ENCODE peak calls at places on chromosomes 13 and 19, in six cellular contexts. X, Z, N, S, Y and L are unnamed samples.

GRCh38 chr19:30681162-30681996 is 309.2 kb downstream of the ZNF536 start:
- DNase-seq in X (no peak), Z (no peak), N (no peak), S (no peak), Y (no peak), L (no peak)

GRCh38 chr13:36089130-36089529 is 42.1 kb downstream of the DCLK1 start:
- DNase-seq in X (no peak), Z (no peak), N (no peak), S (no peak), Y (no peak), L (no peak)

GRCh38 chr13:21361123-21361522 is 98.0 kb downstream of the ZDHHC20 start:
- DNase-seq in X (no peak), Z (no peak), N (no peak), S (no peak), Y (no peak), L (no peak)

GRCh38 chr19:10105241-10106099 is 692 bp upstream of the PPAN start:
- DNase-seq in X (no peak), Z (no peak), N (peak; percentile 63), S (no peak), Y (no peak), L (no peak)

GRCh38 chr19:20912973-20913372 is 10.1 kb upstream of the ZNF85 start:
- DNase-seq in X (no peak), Z (no peak), N (no peak), S (no peak), Y (no peak), L (no peak)

GRCh38 chr19:11745871-11746270 is 7.1 kb upstream of the ZNF823 start:
- DNase-seq in X (no peak), Z (no peak), N (no peak), S (no peak), Y (no peak), L (no peak)

GRCh38 chr13:75550159-75550567 is 572 bp downstream of the UCHL3 start:
- DNase-seq in X (peak; percentile 87), Z (peak; percentile 23), N (no peak), S (peak; percentile 10), Y (peak; percentile 31), L (peak; percentile 66)

GRCh38 chr13:81987159-81987558 is 1646.2 kb upstream of the SPRY2 start:
- DNase-seq in X (no peak), Z (peak; percentile 49), N (no peak), S (peak; percentile 29), Y (no peak), L (peak; percentile 10)

GRCh38 chr19:5434970-5435641 is 20.1 kb upstream of the ZNRF4 start:
- DNase-seq in X (peak; percentile 94), Z (no peak), N (no peak), S (no peak), Y (no peak), L (no peak)

GRCh38 chr19:43983544-43983911 is 460 bp upstream of the ZNF155 start:
- DNase-seq in X (no peak), Z (no peak), N (no peak), S (no peak), Y (no peak), L (no peak)

GRCh38 chr13:48631441-48631840 is 22.3 kb upstream of the CYSLTR2 start:
- DNase-seq in X (no peak), Z (no peak), N (no peak), S (no peak), Y (no peak), L (no peak)

GRCh38 chr13:83882626-83882959 is 319 bp upstream of the SLITRK1 start:
- DNase-seq in X (no peak), Z (no peak), N (no peak), S (no peak), Y (no peak), L (no peak)

GRCh38 chr13:111181977-111182376 is 66.9 kb downstream of the ARHGEF7 start:
- DNase-seq in X (no peak), Z (no peak), N (no peak), S (no peak), Y (no peak), L (no peak)
- H3K4me1 ChIP-seq in X (peaks cover 7% of the 10 kb centered on the region), Z (peaks cover 18% of the 10 kb centered on the region), N (peaks cover 62% of the 10 kb centered on the region), S (no peaks in the 10 kb centered on the region), Y (peaks cover 36% of the 10 kb centered on the region), L (peaks cover 38% of the 10 kb centered on the region)

DNA sequence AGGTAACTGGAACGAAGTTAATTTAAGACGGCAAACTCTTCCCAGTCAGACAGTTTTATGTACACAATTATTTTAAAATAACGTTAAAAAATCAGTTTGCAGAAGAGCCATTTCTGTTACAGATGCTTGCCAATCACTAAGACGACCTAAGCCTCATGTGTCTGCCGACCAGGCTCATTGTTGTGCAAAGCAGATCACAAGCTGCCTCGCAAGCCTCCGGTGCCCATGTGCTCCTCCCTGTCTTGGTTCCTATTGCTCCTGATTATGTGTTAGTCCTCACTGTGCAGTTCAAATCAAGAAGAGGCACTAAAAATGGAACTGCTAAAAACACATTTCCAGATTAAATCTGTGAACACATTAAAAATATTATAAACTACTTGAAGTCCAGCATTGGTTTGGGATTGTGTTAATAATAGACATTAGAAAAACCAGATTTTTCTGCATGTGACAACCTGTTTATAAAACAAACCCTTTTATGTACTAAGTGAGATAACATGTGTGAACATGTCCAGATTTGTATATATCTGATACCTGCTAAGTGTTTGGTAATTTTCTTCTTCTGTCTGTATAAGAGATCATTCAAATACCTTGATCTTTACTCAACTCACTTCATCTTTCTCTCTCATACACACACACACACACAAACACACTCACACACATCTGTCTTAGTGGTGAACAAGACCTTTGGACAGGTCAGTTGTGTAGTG is 81.9 kb upstream of the SLC15A1 start:
- DNase-seq in X (no peak), Z (peak; percentile 61), N (no peak), S (peak; percentile 74), Y (no peak), L (no peak)
- H3K4me1 ChIP-seq in X (peaks cover 2% of the 10 kb centered on the region), Z (peaks cover 12% of the 10 kb centered on the region), N (no peaks in the 10 kb centered on the region), S (peaks cover 15% of the 10 kb centered on the region), Y (no peaks in the 10 kb centered on the region), L (no peaks in the 10 kb centered on the region)

GRCh38 chr19:47228168-47228936 is 2.6 kb downstream of the BBC3 start:
- DNase-seq in X (peak; percentile 17), Z (peak; percentile 67), N (peak; percentile 26), S (peak; percentile 64), Y (peak; percentile 55), L (peak; percentile 40)
- H3K4me1 ChIP-seq in X (peaks cover 29% of the 10 kb centered on the region), Z (peaks cover 39% of the 10 kb centered on the region), N (peaks cover 38% of the 10 kb centered on the region), S (peaks cover 23% of the 10 kb centered on the region), Y (peaks cover 12% of the 10 kb centered on the region), L (peaks cover 28% of the 10 kb centered on the region)

DNA sequence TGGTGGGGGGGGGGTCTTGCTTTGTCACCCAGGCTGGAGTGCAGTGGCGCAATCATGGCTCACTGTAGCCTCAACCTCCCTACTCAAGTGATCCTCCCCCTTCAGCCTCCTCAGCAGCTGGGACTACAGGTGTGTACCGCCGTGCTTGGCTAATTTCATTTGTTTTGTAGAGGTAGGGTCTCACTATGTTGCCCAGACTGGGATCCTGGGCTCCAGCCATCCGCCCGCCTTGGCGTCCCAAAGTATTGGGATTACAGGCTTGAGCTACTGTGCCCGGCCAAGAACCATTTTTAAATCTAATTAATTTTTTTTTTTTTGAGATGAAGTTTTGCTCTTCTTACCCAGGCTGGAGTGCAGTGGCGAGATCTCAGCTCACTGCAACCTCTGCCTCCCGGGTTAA is 18.2 kb upstream of the JUND start:
- DNase-seq in X (no peak), Z (no peak), N (no peak), S (no peak), Y (no peak), L (no peak)
- H3K4me1 ChIP-seq in X (peaks cover 19% of the 10 kb centered on the region), Z (peaks cover 22% of the 10 kb centered on the region), N (peaks cover 20% of the 10 kb centered on the region), S (peaks cover 9% of the 10 kb centered on the region), Y (peaks cover 26% of the 10 kb centered on the region), L (peaks cover 14% of the 10 kb centered on the region)

DNA sequence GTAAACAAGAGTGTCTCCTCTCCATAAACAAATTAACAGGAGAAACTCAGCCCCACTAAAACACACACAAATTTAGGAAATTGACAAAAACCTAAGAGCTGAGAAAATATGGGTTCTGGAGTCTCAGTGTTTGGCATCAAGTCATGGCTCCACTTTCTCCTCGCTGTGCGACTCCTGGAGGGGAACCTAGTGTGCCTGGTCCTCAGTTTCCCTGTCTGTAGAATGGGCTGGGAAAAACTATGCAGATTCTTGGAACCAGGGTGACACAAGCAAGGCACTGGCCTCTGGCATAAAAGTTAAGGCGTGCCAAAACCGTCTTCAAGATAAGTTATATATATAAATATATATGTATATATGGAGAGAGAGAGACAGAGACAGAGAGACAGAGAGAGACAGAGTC is 83.9 kb downstream of the INSR start:
- DNase-seq in X (no peak), Z (no peak), N (no peak), S (no peak), Y (no peak), L (no peak)
- H3K4me1 ChIP-seq in X (peaks cover 3% of the 10 kb centered on the region), Z (peaks cover 35% of the 10 kb centered on the region), N (no peaks in the 10 kb centered on the region), S (no peaks in the 10 kb centered on the region), Y (peaks cover 22% of the 10 kb centered on the region), L (peaks cover 8% of the 10 kb centered on the region)

DNA sequence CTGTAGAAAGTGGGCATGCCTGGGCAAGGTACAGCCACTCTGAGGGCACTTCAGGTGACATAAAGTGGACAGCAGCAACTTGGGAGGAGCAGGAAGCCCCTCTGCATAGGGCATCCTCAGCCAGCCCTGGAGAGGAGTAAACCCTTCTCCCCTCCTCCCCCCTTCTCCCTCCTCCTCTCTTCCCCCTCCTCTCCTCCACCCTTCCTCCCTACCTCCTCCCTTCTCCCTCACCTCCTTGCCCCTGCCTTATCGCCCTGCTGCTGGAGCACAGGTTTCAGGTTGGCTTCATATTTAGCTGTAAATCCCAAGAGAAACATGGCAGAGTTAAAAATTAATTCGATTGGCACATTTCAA is 30.5 kb upstream of the ATP12A start:
- DNase-seq in X (no peak), Z (no peak), N (no peak), S (no peak), Y (no peak), L (no peak)
- H3K4me1 ChIP-seq in X (peaks cover 1% of the 10 kb centered on the region), Z (no peaks in the 10 kb centered on the region), N (no peaks in the 10 kb centered on the region), S (no peaks in the 10 kb centered on the region), Y (no peaks in the 10 kb centered on the region), L (no peaks in the 10 kb centered on the region)

DNA sequence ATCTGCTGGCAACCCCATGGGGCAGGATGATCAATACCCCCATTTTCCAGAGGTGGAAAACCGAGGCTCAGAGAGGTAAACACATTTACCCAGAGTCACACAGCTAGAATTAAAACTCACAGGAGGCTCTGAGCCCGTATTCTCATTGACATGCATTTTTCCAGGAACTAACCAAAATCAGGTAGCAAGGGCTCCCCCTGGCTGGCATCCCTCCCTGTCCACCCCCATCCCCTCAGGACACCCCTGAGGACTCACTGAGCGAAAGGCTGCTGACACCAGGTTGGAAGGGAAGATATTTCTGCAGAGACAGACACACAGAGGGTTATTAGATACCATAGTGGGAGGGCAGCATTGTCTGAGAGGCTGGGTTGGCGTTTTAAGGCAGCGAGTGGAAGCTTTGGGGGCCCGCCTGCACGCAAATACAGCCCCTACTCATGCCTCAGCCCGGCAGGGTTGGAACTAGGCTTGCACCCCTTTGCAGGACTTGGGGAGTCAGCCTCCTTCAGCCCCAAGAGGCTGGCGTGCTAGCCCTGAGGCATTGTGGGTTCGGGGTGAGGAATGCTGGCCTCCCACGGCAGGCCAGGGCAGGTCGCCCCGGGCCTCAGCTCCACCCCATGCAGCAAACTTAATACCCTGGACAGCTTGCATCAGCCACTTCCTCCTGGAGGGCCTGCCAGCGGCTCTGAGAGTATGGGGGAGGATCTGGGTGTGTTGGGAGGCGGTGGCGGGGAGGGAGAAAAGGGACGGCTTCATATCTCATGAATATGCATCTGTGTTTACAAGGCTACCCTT is 3.9 kb downstream of the SLC1A5 start:
- DNase-seq in X (peak; percentile 95), Z (peak; percentile 82), N (no peak), S (peak; percentile 74), Y (peak; percentile 72), L (peak; percentile 70)
- H3K4me1 ChIP-seq in X (peaks cover 11% of the 10 kb centered on the region), Z (peaks cover 28% of the 10 kb centered on the region), N (peaks cover 34% of the 10 kb centered on the region), S (peaks cover 20% of the 10 kb centered on the region), Y (no peaks in the 10 kb centered on the region), L (peaks cover 11% of the 10 kb centered on the region)